ENCODE peak calls at places on chromosome 5, in nine cellular contexts. K is adrenal gland; L is left lung; P is breast epithelium; X is Peyer's patch; S is CD4-positive, alpha-beta T cell; E is right lobe of liver; R is mammary epithelial cell; M is endothelial cell. C is an unnamed sample.

GRCh38 chr5:63963926-63964325 is 1.7 kb upstream of the HTR1A start:
- DNase-seq in E (no peak), S (no peak), P (no peak), L (no peak), R (no peak), X (no peak), M (no peak), K (no peak), C (no peak)

GRCh38 chr5:165258188-165258855 is 1752.9 kb downstream of the MAT2B start:
- DNase-seq in R (no peak), X (no peak), P (no peak), S (no peak), L (no peak), K (no peak), E (no peak), M (no peak), C (no peak)

GRCh38 chr5:108788142-108788541 is 40.4 kb downstream of the FER start:
- DNase-seq in K (peak), E (no peak), S (no peak), X (no peak), P (no peak), L (no peak), M (no peak), R (peak), C (no peak)

GRCh38 chr5:96483878-96484277 is 50.8 kb upstream of the PCSK1 start:
- DNase-seq in E (no peak), S (no peak), M (peak), L (no peak), P (no peak), K (no peak), X (no peak), R (peak), C (no peak)

GRCh38 chr5:135266975-135267374 is 132.1 kb downstream of the MACROH2A1 start:
- DNase-seq in K (no peak), P (no peak), S (no peak), X (no peak), R (no peak), L (no peak), E (no peak), M (no peak), C (no peak)

GRCh38 chr5:36740259-36740898 is 134.0 kb downstream of the SLC1A3 start:
- DNase-seq in E (no peak), L (no peak), X (no peak), S (no peak), P (no peak), K (no peak), M (no peak), R (no peak), C (no peak)

GRCh38 chr5:85512896-85513295 is 1104.8 kb upstream of the COX7C start:
- DNase-seq in E (no peak), K (no peak), M (no peak), X (no peak), L (no peak), S (no peak), R (no peak), P (no peak), C (no peak)

GRCh38 chr5:137594717-137595116 is 95.6 kb upstream of the SPOCK1 start:
- DNase-seq in R (no peak), X (no peak), M (no peak), P (no peak), K (no peak), E (no peak), L (no peak), S (no peak), C (peak)

GRCh38 chr5:120096413-120096812 is 367.7 kb upstream of the PRR16 start:
- DNase-seq in M (no peak), E (no peak), S (no peak), P (no peak), L (no peak), R (peak), X (no peak), K (no peak), C (no peak)

GRCh38 chr5:77784735-77785134 is 8.6 kb upstream of the TBCA start:
- DNase-seq in E (no peak), S (no peak), M (no peak), P (no peak), R (no peak), X (no peak), L (no peak), K (no peak), C (peak)

GRCh38 chr5:158070855-158071254 is 211.9 kb upstream of the CLINT1 start:
- DNase-seq in S (no peak), K (no peak), X (no peak), R (no peak), L (no peak), E (no peak), P (no peak), M (no peak), C (no peak)

GRCh38 chr5:180142008-180142803 is 66.8 kb downstream of the RASGEF1C start:
- DNase-seq in E (peak), K (no peak), L (no peak), X (no peak), P (peak), S (no peak), R (no peak), M (peak), C (peak)

GRCh38 chr5:12245429-12245828 is 341.2 kb upstream of the CTNND2 start:
- DNase-seq in R (no peak), S (no peak), M (no peak), E (no peak), X (no peak), K (no peak), L (no peak), P (no peak), C (no peak)

GRCh38 chr5:159181152-159181551 is 28.2 kb downstream of the RNF145 start:
- DNase-seq in S (no peak), R (no peak), M (no peak), E (no peak), L (no peak), P (no peak), K (no peak), X (no peak), C (no peak)

GRCh38 chr5:120388016-120388781 is 75.9 kb upstream of the PRR16 start:
- DNase-seq in S (no peak), M (no peak), K (no peak), L (no peak), R (peak), P (no peak), E (no peak), X (no peak), C (no peak)

DNA sequence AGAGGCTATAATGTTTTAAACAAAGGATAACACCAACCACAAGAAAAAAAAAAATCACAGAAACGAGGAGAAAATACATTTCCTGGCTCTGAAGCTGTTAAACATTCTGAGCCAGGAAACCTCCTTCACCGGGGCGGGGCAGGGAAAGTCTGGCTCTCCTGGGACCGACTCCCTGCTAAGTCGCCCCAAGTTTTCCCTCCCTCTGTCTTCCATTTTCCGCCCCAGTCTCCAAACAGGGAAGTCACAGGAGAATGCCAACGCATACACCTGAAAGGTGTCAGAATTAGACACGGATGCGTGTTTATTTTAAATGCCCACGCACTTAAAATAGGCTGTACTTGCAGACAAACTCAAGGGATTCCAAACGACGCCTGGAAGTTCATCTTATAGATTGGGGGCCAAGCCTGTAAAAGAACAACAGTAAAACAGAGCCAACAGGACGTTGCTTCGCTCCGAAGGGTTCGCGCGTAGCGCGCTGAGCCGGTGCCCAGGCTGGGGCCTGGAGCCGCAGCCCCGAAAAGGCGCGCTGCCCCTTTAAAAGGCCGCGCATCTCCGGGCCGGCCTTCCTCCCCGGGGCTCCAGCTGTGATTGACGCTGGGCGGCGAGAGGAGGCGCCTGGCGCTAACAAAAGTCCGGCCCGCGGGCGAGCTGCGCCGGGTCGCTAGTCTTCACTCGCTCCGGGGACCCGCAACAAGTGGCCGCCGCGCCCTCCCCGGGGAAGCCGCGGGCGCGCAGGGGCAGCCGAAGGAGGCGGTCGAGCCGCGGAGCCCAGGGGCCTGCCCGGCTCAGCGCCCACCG is at the start of gene FBXL7:
- DNase-seq in E (peak), P (no peak), M (peak), X (no peak), S (no peak), R (peak), L (peak), K (peak), C (peak)
- TF ChIP-seq CTCF in E (peak), P (no peak), M (no peak), X (no peak), S (no peak), R (no peak), L (no peak), K (no peak), C (peak)

GRCh38 chr5:151223447-151224264 is at the start of gene CCDC69:
- DNase-seq in L (peak), R (peak), E (peak), X (peak), K (peak), S (peak), M (peak), P (peak), C (peak)
- TF ChIP-seq CTCF in L (peak), R (no peak), E (peak), X (peak), K (no peak), S (no peak), M (no peak), P (no peak), C (peak)

GRCh38 chr5:98773464-98774191 is at the start of gene RGMB:
- DNase-seq in S (peak), X (peak), K (peak), P (peak), L (peak), R (peak), M (peak), E (peak), C (peak)
- TF ChIP-seq CTCF in S (no peak), X (peak), K (no peak), P (no peak), L (no peak), R (no peak), M (no peak), E (no peak), C (peak)

DNA sequence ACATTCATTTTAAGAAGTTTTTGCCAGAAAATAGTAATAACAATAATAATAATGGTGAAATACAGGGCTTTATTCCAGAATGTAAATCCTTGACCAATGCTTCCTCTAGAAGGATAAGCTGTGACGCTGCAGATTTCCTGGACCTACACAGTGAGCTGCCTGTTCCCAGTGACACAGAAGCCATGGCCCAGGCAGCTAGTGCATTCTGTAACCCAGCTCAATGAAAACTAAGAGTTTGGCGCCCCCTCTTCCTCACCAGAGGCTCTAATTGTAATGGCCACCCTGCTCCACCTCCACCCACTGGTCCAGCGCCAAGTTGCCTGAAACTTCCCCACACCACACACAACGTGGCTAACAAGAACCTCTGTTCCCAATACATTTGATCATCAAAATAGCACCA is 248.2 kb downstream of the CETN3 start:
- DNase-seq in S (no peak), K (peak), M (peak), R (no peak), P (no peak), E (peak), L (peak), X (peak), C (no peak)
- TF ChIP-seq CTCF in S (no peak), K (peak), M (no peak), R (no peak), P (no peak), E (peak), L (no peak), X (no peak), C (peak)

GRCh38 chr5:122773615-122774014 is 1.3 kb upstream of the SNX2 start:
- DNase-seq in R (no peak), L (no peak), E (no peak), P (no peak), S (no peak), K (no peak), M (no peak), X (no peak), C (no peak)

GRCh38 chr5:122775713-122776084 is 819 bp downstream of the SNX2 start:
- DNase-seq in E (no peak), X (no peak), M (no peak), R (no peak), S (no peak), L (no peak), K (no peak), P (no peak), C (no peak)

GRCh38 chr5:122774519-122774860 is 390 bp upstream of the SNX2 start:
- DNase-seq in L (no peak), R (no peak), M (no peak), K (no peak), P (no peak), X (no peak), S (no peak), E (no peak), C (no peak)

GRCh38 chr5:122776143-122776542 is 1.3 kb downstream of the SNX2 start:
- DNase-seq in K (no peak), S (no peak), P (no peak), M (no peak), E (no peak), R (no peak), L (no peak), X (no peak), C (no peak)

GRCh38 chr5:122774861-122775712 is at the start of gene SNX2:
- DNase-seq in S (peak), L (peak), P (peak), K (peak), E (peak), X (peak), R (peak), M (peak), C (peak)
- TF ChIP-seq CTCF in S (peak), L (no peak), P (no peak), K (peak), E (no peak), X (peak), R (no peak), M (no peak), C (peak)

DNA sequence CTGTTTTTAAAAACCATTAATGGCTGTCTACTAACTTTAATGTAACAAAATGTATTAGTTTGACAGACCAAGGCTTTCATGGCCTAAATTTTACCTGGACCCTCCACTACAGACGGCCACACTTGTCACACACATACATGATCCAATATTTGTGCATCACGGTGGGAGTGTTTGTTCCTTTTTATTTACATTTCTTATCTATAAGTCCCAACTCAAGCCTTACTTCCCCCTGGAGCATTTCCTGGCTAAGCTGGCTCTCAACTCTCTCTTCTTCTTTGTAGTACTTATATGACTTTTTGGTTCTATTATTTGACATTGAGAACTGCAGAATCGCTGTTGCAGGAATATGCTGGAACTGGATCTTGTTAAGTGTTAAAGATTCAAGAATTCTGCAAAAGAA is 534.4 kb downstream of the RAB3C start:
- DNase-seq in L (no peak), M (no peak), P (no peak), S (no peak), R (no peak), E (no peak), X (no peak), K (no peak), C (no peak)
- TF ChIP-seq CTCF in L (no peak), M (no peak), P (no peak), S (no peak), R (no peak), E (no peak), X (no peak), K (no peak), C (no peak)

GRCh38 chr5:52943285-52943684 is 45.9 kb upstream of the ITGA2 start:
- DNase-seq in K (no peak), R (no peak), X (no peak), E (no peak), S (no peak), L (no peak), M (no peak), P (no peak), C (no peak)
- TF ChIP-seq CTCF in K (no peak), R (peak), X (no peak), E (no peak), S (no peak), L (no peak), M (no peak), P (no peak), C (no peak)

DNA sequence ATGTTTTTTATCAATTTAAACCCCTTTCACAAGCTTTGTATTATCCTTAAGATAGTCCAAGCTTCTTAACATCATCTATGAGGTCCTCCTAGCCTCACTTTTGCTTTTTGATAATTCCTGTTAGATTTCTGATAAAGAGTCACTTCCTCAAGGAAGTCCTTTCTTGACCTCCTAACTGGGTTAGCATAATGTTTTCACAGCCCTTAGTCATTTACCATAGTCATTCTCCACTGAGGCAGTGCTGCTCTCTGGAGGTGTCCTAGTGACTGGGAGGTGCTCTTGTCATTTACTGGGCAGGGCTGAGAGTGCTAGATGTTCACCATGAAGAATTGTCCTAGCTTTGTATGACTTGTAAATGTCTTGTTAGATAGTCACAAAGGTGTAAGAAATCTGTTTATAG is 26.4 kb downstream of the TNPO1 start:
- DNase-seq in X (no peak), L (no peak), R (peak), P (no peak), S (no peak), E (no peak), K (no peak), M (no peak), C (no peak)
- TF ChIP-seq CTCF in X (peak), L (no peak), R (no peak), P (no peak), S (no peak), E (no peak), K (no peak), M (no peak), C (peak)

GRCh38 chr5:132737982-132738770 is 830 bp upstream of the KIF3A start:
- DNase-seq in L (no peak), K (peak), S (no peak), P (no peak), M (no peak), E (no peak), X (no peak), R (no peak), C (no peak)

GRCh38 chr5:132733499-132734148 is 3.7 kb downstream of the KIF3A start:
- DNase-seq in X (no peak), R (no peak), S (no peak), M (no peak), E (no peak), K (no peak), L (no peak), P (no peak), C (no peak)

GRCh38 chr5:132739232-132739631 is 1.9 kb upstream of the KIF3A start:
- DNase-seq in M (no peak), X (no peak), P (no peak), S (no peak), R (no peak), E (no peak), L (no peak), K (no peak), C (no peak)

GRCh38 chr5:132734687-132735086 is 2.7 kb downstream of the KIF3A start:
- DNase-seq in X (no peak), R (no peak), L (no peak), K (no peak), M (no peak), S (no peak), P (no peak), E (no peak), C (no peak)

DNA sequence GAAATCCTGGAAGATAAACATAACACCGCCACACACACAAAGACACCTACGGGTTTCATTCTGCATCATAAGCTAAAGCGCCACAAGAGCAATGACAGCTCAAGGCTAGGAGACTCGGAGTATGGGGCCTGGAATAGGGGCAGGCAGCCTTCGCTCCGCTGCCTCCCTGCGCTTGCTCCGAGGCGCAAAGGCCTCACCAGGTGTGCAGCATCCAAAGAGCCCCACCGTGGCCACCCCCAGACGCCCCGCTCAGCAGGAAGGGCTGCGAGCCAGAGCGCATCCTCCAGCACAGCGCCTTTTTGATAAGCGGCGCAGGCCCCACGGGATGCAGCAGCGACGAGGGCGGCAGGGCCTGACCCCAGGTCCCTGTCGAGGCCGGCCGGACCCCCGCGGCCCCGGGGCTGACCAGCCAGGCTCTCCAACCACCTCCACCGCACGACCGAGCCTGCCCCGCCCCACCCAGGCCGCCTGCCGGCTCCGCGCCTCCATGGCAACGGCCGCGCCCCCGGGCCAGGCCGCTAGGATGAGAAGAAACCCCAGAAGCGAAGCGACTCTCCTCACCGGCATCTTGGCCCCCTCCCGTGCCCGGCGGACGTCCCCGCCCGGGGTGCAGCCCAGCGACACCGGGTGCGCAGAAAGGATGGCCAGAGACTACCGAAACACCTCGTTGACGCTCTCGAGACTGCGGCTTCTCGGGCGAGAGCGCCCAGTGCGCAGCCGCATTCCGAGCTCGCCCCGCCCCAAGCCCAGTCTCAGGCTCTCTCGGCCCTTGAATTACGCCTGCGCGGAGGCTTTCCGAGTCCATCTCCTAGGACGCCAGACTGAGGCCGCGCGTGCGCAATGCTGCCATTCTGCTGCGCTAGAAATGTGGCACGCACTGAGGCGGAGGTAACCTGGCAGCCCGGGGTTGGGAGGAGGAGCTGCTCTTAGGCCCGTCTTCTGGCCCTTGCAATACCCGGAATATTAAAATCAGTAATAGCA is at the start of gene KIF3A:
- DNase-seq in P (peak), R (peak), K (peak), L (peak), X (peak), E (peak), M (peak), S (peak), C (peak)
- TF ChIP-seq CTCF in P (peak), R (no peak), K (no peak), L (no peak), X (peak), E (no peak), M (no peak), S (peak), C (no peak)

C was measured in osteocyte.